ENCODE peak calls at places on chromosomes 5 and 9, in four cellular contexts. Q is GM12878, P is OCI-LY7, T is lung. B is an unnamed sample.

GRCh38 chr5:64854855-64855254 is 86.1 kb downstream of the CWC27 start:
- DNase-seq in T (no peak), P (no peak), Q (no peak), B (no peak)

GRCh38 chr9:94002316-94003140 is 47.4 kb upstream of the BARX1 start:
- DNase-seq in Q (no peak), P (peak; percentile 62), T (no peak), B (peak; percentile 49)

GRCh38 chr9:761155-761792 is 80.2 kb upstream of the DMRT1 start:
- DNase-seq in Q (no peak), P (no peak), T (no peak), B (no peak)

GRCh38 chr9:93574900-93575705 is 1.3 kb upstream of the PHF2 start:
- DNase-seq in T (no peak), P (no peak), Q (no peak), B (no peak)

GRCh38 chr9:16869140-16869903 is 1.1 kb downstream of the BNC2 start:
- DNase-seq in T (no peak), Q (no peak), P (no peak), B (peak; percentile 34)

GRCh38 chr5:1838013-1838412 is 36.8 kb downstream of the NDUFS6 start:
- DNase-seq in P (no peak), Q (no peak), T (no peak), B (no peak)

GRCh38 chr5:1476181-1476966 is 31.1 kb upstream of the SLC6A3 start:
- DNase-seq in Q (no peak), P (no peak), T (no peak), B (no peak)

GRCh38 chr9:86700601-86701000 is 246.7 kb downstream of the GAS1 start:
- DNase-seq in Q (no peak), T (no peak), P (no peak), B (no peak)

GRCh38 chr9:32603914-32604852 is 31.2 kb upstream of the NDUFB6 start:
- DNase-seq in Q (no peak), T (no peak), P (peak; percentile 85), B (no peak)

GRCh38 chr5:95923918-95924559 is 37.6 kb downstream of the ELL2 start:
- DNase-seq in P (peak; percentile 3), T (no peak), Q (peak; percentile 60), B (no peak)

GRCh38 chr9:129835860-129836223 is 584 bp downstream of the USP20 start:
- DNase-seq in Q (no peak), T (no peak), P (no peak), B (peak; percentile 21)

GRCh38 chr5:11054014-11054413 is 293.0 kb upstream of the DAP start:
- DNase-seq in P (no peak), Q (no peak), T (no peak), B (no peak)

GRCh38 chr9:6545017-6545691 is 100.4 kb downstream of the GLDC start:
- DNase-seq in T (no peak), P (no peak), Q (no peak), B (no peak)

GRCh38 chr5:129094924-129095797 is 612 bp downstream of the ISOC1 start:
- DNase-seq in Q (peak; percentile 21), T (peak; percentile 69), P (peak; percentile 53), B (peak; percentile 66)

GRCh38 chr5:39541920-39542319 is 117.1 kb upstream of the DAB2 start:
- DNase-seq in Q (no peak), T (no peak), P (no peak), B (no peak)

GRCh38 chr9:7844283-7844682 is 44.7 kb upstream of the DMAC1 start:
- DNase-seq in T (no peak), Q (no peak), P (peak; percentile 46), B (peak; percentile 45)

GRCh38 chr5:79074641-79075040 is 5.1 kb downstream of the BHMT2 start:
- DNase-seq in P (no peak), Q (no peak), T (no peak), B (no peak)

GRCh38 chr5:175680020-175680419 is 22.1 kb downstream of the HRH2 start:
- DNase-seq in P (no peak), T (no peak), Q (no peak), B (no peak)

GRCh38 chr5:143271431-143271830 is 132.1 kb downstream of the NR3C1 start:
- DNase-seq in T (no peak), Q (no peak), P (no peak), B (no peak)

GRCh38 chr5:180043381-180043780 is 28.2 kb downstream of the RNF130 start:
- DNase-seq in T (no peak), Q (no peak), P (no peak), B (no peak)

GRCh38 chr5:59276277-59276647 is 617.3 kb downstream of the PDE4D start:
- DNase-seq in T (no peak), P (no peak), Q (no peak), B (no peak)
- H3K4me3 ChIP-seq in T (no peak overlapping the region), P (no peak overlapping the region), Q (no peak overlapping the region), B (no peak overlapping the region)

DNA sequence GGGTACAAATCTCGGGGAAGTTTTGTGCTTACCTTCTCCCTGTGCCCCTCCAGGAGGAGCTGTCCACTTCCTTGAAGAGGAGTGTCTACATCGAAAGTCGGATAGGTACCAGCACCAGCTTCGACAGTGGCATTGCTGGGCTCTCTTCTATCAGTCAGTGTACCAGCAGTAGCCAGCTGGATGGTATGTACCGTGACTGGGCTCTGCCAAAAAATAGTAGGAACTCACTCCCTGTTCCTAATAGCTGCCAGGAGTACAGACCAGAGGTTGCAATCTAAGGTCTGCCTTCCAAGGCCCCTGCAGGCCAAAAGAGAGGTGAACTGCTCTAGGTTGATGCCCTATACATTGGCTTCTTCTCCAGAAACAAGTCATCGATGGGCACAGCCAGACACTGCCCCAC is 3.9 kb downstream of the KIF20A start:
- DNase-seq in T (no peak), Q (no peak), P (no peak), B (no peak)
- H3K36me3 ChIP-seq in T (peaks cover 11% of the 10 kb centered on the region), Q (peaks cover 31% of the 10 kb centered on the region), P (peaks cover 75% of the 10 kb centered on the region), B (peaks cover 76% of the 10 kb centered on the region)

GRCh38 chr5:151128817-151129216 is 28.8 kb downstream of the ANXA6 start:
- DNase-seq in P (no peak), T (no peak), Q (no peak), B (no peak)

GRCh38 chr5:151132959-151133358 is 24.6 kb downstream of the ANXA6 start:
- DNase-seq in T (no peak), P (peak; percentile 69), Q (no peak), B (no peak)

GRCh38 chr5:151130235-151130921 is 27.2 kb downstream of the ANXA6 start:
- DNase-seq in P (no peak), T (no peak), Q (no peak), B (no peak)

GRCh38 chr5:151134228-151134627 is 23.4 kb downstream of the ANXA6 start:
- DNase-seq in T (no peak), P (peak; percentile 61), Q (no peak), B (no peak)

DNA sequence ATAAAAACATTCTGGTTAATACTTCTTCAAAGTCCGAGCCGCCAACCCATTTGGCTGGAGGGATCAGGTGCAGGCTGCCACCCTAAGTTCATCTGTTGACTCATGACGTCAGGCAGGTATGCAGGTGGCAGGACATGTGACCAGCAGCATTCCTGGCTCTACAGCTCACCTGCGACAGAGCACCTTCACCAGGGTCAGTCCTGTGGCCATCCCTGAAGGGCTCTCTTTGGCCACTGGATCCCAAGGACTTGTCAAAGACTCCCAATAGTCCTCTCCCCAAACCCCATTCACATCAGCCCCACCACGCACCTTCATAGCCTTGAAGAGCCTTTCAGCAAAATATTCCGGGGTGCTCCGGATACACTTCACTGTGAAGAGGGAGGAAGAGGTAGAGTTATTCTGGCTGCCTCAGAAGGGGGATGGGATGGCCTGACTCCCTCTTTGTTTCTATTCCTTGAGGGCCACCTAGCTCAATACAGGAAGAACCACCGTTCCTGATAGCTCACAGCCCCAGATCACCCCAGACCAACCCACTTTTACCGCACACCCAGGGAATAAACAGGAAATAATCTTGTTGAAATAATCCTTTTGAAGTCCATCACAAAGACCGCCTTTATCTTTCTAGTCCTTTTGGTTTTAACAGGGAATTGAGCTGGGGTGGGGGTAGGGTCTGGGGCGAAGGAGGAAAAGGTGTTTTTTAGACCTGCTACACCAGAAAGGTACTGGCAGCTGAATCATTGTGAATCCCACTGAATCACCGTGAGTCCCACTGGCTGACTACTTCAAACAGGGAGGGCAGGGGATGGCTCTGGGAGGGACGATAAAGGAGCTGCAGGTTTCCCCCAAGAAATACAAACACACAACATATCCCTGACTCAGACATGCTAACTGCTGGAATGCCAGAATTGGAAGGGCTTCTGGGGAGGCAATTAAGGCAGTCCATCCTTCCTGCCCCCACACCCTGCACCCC is 26.4 kb downstream of the ANXA6 start:
- DNase-seq in P (no peak), Q (no peak), T (peak; percentile 61), B (no peak)
- H3K4me3 ChIP-seq in P (no peak overlapping the region), Q (no peak overlapping the region), T (no peak overlapping the region), B (no peak overlapping the region)

DNA sequence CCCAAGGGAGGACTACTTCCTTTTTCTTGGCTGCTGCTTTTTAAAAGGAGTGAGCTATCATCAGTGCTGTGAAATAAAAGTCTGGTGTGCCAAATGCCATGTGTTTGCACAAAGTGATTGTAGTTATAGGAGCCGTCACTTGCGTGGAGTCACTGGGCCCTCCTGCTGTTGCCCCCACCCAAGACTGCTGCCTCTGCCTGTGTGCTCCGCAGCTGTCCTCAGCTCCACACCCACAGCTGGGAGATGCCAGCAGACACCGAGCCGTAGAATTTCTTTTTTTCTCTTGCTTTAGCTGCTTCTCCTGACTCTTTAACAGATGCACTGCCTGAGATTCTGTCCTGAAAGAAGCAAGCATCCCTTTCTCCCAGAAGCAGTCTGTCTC is 9.8 kb upstream of the GLE1 start:
- DNase-seq in P (no peak), T (no peak), Q (no peak), B (no peak)
- H3K36me3 ChIP-seq in P (peaks cover 88% of the 10 kb centered on the region), T (peaks cover 40% of the 10 kb centered on the region), Q (peaks cover 37% of the 10 kb centered on the region), B (peaks cover 83% of the 10 kb centered on the region)

DNA sequence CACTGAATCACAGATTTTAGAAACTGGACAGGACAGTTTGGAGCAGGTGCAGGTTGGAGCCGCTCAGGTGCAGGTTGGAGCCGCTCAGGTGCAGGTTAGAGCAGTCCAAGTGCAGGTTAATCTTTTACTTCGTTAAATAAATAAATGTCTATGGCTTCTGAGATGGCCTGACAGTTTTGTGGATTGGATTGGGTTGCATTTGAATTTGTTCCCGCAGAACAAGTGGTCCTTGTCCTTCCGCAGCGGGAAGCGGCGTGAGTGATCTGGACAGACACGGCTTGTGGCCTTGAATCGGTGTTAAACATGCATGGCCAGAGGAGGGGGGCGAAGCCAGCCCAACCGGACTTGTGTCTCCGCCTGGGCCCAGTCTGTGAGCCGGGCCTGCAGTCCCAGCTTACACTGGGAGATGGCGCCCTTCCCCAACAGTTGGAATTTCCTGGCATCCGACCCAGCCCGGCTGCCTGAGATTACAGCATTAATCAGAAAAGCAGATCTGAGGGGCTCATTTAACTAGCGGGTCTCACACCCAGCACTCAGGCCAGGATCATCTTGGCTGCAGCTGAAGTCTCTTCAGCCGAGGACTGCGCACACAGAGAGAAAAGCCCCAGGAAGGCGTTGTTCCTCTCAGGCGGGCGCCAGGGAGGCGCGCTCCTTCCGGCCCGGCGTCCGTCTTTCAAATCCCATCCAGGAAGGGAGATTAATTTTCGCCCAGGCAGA is 1.5 kb upstream of the OLFM1 start:
- DNase-seq in P (peak; percentile 26), Q (no peak), T (peak; percentile 82), B (peak; percentile 15)
- H3K4me3 ChIP-seq in P (no peak overlapping the region), Q (no peak overlapping the region), T (no peak overlapping the region), B (no peak overlapping the region)

DNA sequence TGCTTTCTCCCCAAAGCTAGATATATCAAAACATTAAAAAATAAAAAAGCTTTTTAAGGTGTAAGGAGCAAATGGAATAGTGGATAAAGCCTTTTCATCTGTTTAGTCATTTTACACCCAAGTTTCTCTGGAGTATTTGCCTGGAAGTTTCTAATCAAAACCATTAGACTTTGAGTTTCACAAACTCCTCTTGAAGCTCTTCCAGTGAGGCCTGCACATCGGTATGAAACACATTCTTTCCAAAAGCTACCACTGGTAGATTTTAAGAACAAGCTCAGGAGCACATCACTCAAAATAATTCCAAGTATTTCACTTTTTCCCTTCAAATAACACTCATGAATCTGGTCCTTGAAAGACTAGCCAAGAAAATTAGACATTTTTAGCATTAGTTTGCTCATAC is 5.7 kb downstream of the TRIM52 start:
- DNase-seq in T (no peak), Q (no peak), P (no peak), B (no peak)
- H3K36me3 ChIP-seq in T (peaks cover 6% of the 10 kb centered on the region), Q (no peaks in the 10 kb centered on the region), P (peaks cover 62% of the 10 kb centered on the region), B (peaks cover 70% of the 10 kb centered on the region)

B was measured in HAP-1.